ENCODE peak calls at places on chromosomes 4 and X, in ten cellular contexts. P, Z, T, V, I, G, A, N, K and M are unnamed samples.

GRCh38 chrX:4277122-4277521 is 563.7 kb upstream of the PRKX start:
- DNase-seq in G (no peak), N (no peak), A (no peak), K (no peak), V (no peak), I (no peak), T (no peak), Z (no peak), P (no peak), M (peak; percentile 1)

GRCh38 chrX:100812216-100813158 is 7.7 kb upstream of the CSTF2 start:
- DNase-seq in T (peak; percentile 66), N (no peak), K (no peak), V (no peak), G (no peak), P (no peak), Z (no peak), A (no peak), I (no peak), M (no peak)

GRCh38 chrX:112846114-112846513 is 5.5 kb upstream of the AMOT start:
- DNase-seq in N (no peak), P (peak; percentile 29), K (no peak), A (no peak), I (no peak), G (no peak), T (peak; percentile 16), Z (no peak), V (no peak), M (no peak)

GRCh38 chrX:22520128-22520828 is 247.6 kb downstream of the CBLL2 start:
- DNase-seq in Z (no peak), I (peak; percentile 47), P (no peak), N (no peak), K (no peak), T (no peak), V (no peak), A (no peak), G (peak; percentile 2), M (no peak)

GRCh38 chr4:110119347-110119746 is 79.1 kb downstream of the ELOVL6 start:
- DNase-seq in I (peak; percentile 28), A (no peak), T (peak; percentile 52), P (no peak), V (no peak), Z (no peak), G (no peak), N (no peak), K (no peak), M (peak; percentile 8)

GRCh38 chr4:55637272-55637820 is 1.2 kb upstream of the NMU start:
- DNase-seq in K (no peak), I (no peak), P (peak; percentile 44), G (no peak), N (no peak), V (no peak), A (no peak), Z (no peak), T (no peak), M (no peak)

GRCh38 chrX:38409289-38409688 is 56.9 kb downstream of the OTC start:
- DNase-seq in G (no peak), I (no peak), T (no peak), P (no peak), Z (no peak), N (no peak), K (no peak), V (no peak), A (no peak), M (no peak)

GRCh38 chrX:12548746-12549145 is 242.5 kb upstream of the PRPS2 start:
- DNase-seq in T (no peak), V (no peak), A (no peak), N (no peak), P (peak; percentile 62), Z (peak; percentile 18), I (peak; percentile 6), G (no peak), K (no peak), M (peak; percentile 22)

GRCh38 chr4:91592125-91592524 is 711.6 kb upstream of the GRID2 start:
- DNase-seq in T (no peak), Z (no peak), G (no peak), N (no peak), I (no peak), P (no peak), A (no peak), V (no peak), K (no peak), M (no peak)
- TF ChIP-seq CTCF in T (no peak), Z (no peak), G (no peak), N (no peak), I (no peak), P (no peak), A (no peak), V (no peak), K (no peak), M (no peak)

DNA sequence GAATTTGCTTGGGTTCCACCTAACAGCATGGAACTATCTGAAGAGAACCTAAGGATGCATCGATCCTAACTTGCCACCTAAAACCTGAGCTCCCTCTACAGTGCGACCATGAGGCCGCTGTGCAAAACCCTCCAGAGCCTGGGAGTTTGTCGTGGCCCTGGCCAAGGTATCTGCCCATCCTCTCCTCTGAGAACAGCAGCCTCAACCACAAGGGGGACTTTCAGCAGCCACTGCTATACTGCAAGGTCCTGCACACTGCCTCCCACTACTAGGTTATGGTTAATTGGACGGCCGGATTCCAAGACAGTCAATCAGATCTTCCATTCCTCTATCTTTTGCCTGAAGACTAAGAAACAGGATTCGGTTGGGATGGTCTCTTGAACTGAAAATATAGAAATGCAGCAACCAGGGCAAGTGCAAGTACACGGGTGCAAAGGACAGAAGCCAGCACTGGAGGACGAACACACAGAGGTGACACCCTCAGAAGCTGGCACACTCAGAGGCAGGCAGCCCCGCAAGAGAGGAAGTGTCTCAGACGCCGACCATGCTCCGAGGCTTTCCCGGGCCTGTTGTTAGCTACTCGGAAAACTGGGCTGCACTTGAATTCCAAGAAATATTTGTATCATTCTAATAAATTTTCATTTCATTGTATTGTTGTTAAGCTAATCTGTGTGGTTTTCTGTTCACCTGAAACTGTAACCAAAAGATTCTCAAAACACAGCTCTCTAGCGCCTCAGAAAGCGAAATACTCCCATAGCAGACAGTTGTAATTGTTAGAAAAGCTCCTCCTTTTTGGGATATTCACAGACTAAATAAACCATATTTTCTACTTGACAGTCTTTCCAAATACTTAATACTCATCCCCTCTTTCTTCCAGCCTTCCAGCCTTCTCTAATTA is 63.3 kb downstream of the AFAP1 start:
- DNase-seq in A (peak; percentile 54), P (peak; percentile 20), Z (peak; percentile 58), V (no peak), I (no peak), N (no peak), K (no peak), T (no peak), G (no peak), M (peak; percentile 8)
- TF ChIP-seq CTCF in A (peak; percentile 16), P (peak; percentile 23), Z (peak; percentile 45), V (peak; percentile 43), I (no peak), N (no peak), K (no peak), T (no peak), G (peak; percentile 38), M (no peak)

DNA sequence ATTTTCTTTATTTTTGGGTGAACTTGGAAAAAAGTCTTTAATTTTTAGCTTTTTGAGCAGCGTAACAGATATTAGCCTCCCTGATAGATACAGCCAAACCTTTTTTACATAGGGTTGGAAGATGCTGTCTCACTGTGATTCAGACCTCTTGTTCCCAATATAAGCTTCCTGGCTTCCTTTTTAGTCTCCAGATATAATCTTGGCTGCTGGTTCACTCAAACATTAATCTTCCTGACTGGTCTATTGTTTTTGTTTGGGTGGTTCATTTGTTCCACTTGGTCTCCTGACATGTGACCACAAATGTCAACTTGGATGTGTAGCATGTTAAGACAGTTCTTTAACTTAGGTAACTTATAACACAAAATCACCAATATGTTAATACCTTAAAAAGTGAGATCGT is 23.0 kb downstream of the RPA4 start:
- DNase-seq in Z (peak; percentile 43), I (no peak), N (no peak), T (no peak), G (no peak), A (no peak), P (no peak), K (no peak), V (no peak), M (no peak)
- TF ChIP-seq CTCF in Z (no peak), I (no peak), N (no peak), T (no peak), G (no peak), A (no peak), P (no peak), K (no peak), V (no peak), M (no peak)

DNA sequence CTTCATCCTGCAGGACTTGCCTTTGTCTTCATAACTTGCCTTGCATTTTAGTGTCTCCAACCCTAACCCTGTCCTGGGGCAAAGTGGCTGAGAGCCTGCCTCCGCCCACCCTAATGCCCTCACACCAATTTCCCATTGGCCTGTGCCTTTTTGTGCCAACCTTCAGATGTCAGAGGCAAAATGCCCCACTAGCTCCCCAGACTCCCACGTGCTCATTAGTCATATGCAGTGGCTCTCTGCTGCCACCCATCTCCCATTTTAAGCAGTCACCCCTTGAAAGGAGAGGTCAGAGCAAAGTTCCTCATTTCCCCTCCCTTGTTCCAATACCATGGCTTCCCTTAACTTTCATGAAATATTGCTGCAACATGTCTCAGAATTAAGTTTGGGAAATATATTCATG is 74.8 kb upstream of the PASD1 start:
- DNase-seq in V (no peak), Z (no peak), P (no peak), N (no peak), T (no peak), A (no peak), I (peak; percentile 7), G (peak; percentile 4), K (no peak), M (peak; percentile 24)
- TF ChIP-seq CTCF in V (peak; percentile 32), Z (no peak), P (no peak), N (peak; percentile 23), T (no peak), A (no peak), I (no peak), G (peak; percentile 53), K (peak; percentile 60), M (peak; percentile 42)

GRCh38 chrX:57821703-57822375 is 88.4 kb downstream of the ZXDA start:
- DNase-seq in G (peak; percentile 48), T (peak; percentile 8), V (no peak), P (no peak), K (peak; percentile 9), I (peak; percentile 19), N (no peak), A (no peak), Z (peak; percentile 27), M (peak; percentile 55)
- TF ChIP-seq CTCF in G (peak; percentile 42), T (peak; percentile 49), V (peak; percentile 24), P (no peak), K (peak; percentile 53), I (peak; percentile 35), N (peak; percentile 68), A (peak; percentile 63), Z (peak; percentile 31), M (peak; percentile 45)

DNA sequence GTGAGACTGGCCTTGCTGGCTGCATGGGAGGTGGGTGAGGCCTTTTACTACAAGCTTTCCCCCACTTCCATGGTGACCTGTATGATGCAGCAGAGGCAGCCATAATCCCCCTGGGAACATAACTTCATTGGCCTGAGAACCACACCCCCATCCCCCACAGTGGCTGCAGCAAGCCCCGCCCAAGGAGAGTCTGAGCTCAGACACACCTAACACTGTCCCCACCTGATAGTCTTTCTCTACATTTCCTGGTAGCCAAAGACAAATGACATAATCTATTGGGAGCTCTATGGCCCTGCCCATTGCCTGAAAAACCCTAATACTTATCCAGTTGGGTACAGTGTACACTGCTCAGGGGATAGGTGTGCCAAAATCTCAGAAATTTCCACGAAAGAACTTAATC is 62.6 kb downstream of the GLUD2 start:
- DNase-seq in Z (no peak), I (no peak), K (no peak), A (no peak), P (no peak), N (no peak), V (no peak), T (no peak), G (no peak), M (no peak)
- TF ChIP-seq CTCF in Z (no peak), I (no peak), K (no peak), A (no peak), P (no peak), N (no peak), V (no peak), T (no peak), G (no peak), M (no peak)